ENCODE peak calls at places on chromosomes 6 and 20, in four cellular contexts. O, H, J and W are unnamed samples.
A peak's percentile ranks its signal among the peaks of the same experiment; 100 is the strongest.

GRCh38 chr6:97312241-97312640 is 29.2 kb upstream of the MMS22L start:
- DNase-seq in O (no peak), H (no peak), J (no peak), W (no peak)

GRCh38 chr20:40606660-40607059 is 82.4 kb downstream of the MAFB start:
- DNase-seq in O (no peak), H (no peak), J (no peak), W (no peak)

GRCh38 chr6:77502966-77503365 is 39.7 kb upstream of the HTR1B start:
- DNase-seq in O (no peak), H (no peak), J (no peak), W (no peak)

GRCh38 chr6:14765106-14765505 is 480.8 kb upstream of the JARID2 start:
- DNase-seq in O (no peak), H (no peak), J (no peak), W (no peak)

GRCh38 chr20:51399138-51399890 is 143.2 kb downstream of the NFATC2 start:
- DNase-seq in O (no peak), H (no peak), J (no peak), W (no peak)

GRCh38 chr6:125194980-125195379 is 41.4 kb downstream of the TPD52L1 start:
- DNase-seq in O (no peak), H (no peak), J (no peak), W (no peak)

GRCh38 chr6:147192278-147192911 is 11.8 kb upstream of the STXBP5 start:
- DNase-seq in O (no peak), H (peak; percentile 76), J (no peak), W (no peak)

GRCh38 chr6:122151066-122151465 is 248.4 kb upstream of the HSF2 start:
- DNase-seq in O (no peak), H (no peak), J (no peak), W (no peak)

GRCh38 chr6:13415276-13415675 is 72.1 kb downstream of the GFOD1 start:
- DNase-seq in O (no peak), H (no peak), J (no peak), W (no peak)

GRCh38 chr20:35146299-35146921 is 726 bp downstream of the EDEM2 start:
- DNase-seq in O (peak; percentile 50), H (peak; percentile 56), J (peak; percentile 56), W (no peak)

GRCh38 chr6:7979831-7980230 is 69.2 kb upstream of the TXNDC5 start:
- DNase-seq in O (no peak), H (no peak), J (no peak), W (no peak)

GRCh38 chr6:7691675-7692452 is 34.0 kb upstream of the BMP6 start:
- DNase-seq in O (no peak), H (peak; percentile 78), J (peak; percentile 48), W (peak; percentile 17)

GRCh38 chr20:42380287-42380686 is 762.1 kb upstream of the CHD6 start:
- DNase-seq in O (no peak), H (no peak), J (no peak), W (no peak)

GRCh38 chr6:31945507-31946369 is at the start of gene CFB:
- DNase-seq in O (peak; percentile 44), H (peak; percentile 100), J (no peak), W (no peak)

GRCh38 chr6:19906161-19906560 is 69.0 kb downstream of the ID4 start:
- DNase-seq in O (no peak), H (no peak), J (no peak), W (no peak)

GRCh38 chr20:46458891-46459750 is 52.7 kb upstream of the ELMO2 start:
- DNase-seq in O (peak; percentile 94), H (no peak), J (no peak), W (peak; percentile 96)

GRCh38 chr6:106885659-106886058 is 88.9 kb downstream of the CD24 start:
- DNase-seq in O (no peak), H (no peak), J (peak; percentile 3), W (no peak)

GRCh38 chr6:125088963-125089362 is 64.6 kb upstream of the TPD52L1 start:
- DNase-seq in O (no peak), H (no peak), J (no peak), W (no peak)

GRCh38 chr6:116398366-116399005 is 27.7 kb downstream of the DSE start:
- DNase-seq in O (no peak), H (no peak), J (no peak), W (no peak)

GRCh38 chr6:12096342-12096741 is 84.2 kb downstream of the HIVEP1 start:
- DNase-seq in O (no peak), H (no peak), J (no peak), W (no peak)

GRCh38 chr6:75155586-75155985 is 50.3 kb downstream of the COL12A1 start:
- DNase-seq in O (no peak), H (no peak), J (no peak), W (no peak)

GRCh38 chr20:31684153-31685003 is 38.3 kb downstream of the BCL2L1 start:
- DNase-seq in O (no peak), H (no peak), J (no peak), W (no peak)

GRCh38 chr20:3101737-3102574 is 17.4 kb upstream of the AVP start:
- DNase-seq in O (no peak), H (no peak), J (no peak), W (no peak)

GRCh38 chr6:89281779-89282246 is 33.3 kb downstream of the GABRR2 start:
- DNase-seq in O (peak; percentile 74), H (peak; percentile 44), J (peak; percentile 77), W (peak; percentile 81)

GRCh38 chr20:16241911-16242310 is 331.3 kb downstream of the KIF16B start:
- DNase-seq in O (no peak), H (peak; percentile 72), J (no peak), W (no peak)

GRCh38 chr6:148186916-148187315 is 155.7 kb upstream of the SASH1 start:
- DNase-seq in O (no peak), H (no peak), J (no peak), W (no peak)

GRCh38 chr6:21597706-21598273 is 4.2 kb downstream of the SOX4 start:
- DNase-seq in O (no peak), H (no peak), J (no peak), W (no peak)

GRCh38 chr6:159110013-159110412 is 59.2 kb upstream of the FNDC1 start:
- DNase-seq in O (peak; percentile 63), H (peak; percentile 23), J (peak; percentile 72), W (peak; percentile 73)

GRCh38 chr20:52410182-52410647 is 218.6 kb upstream of the ZFP64 start:
- DNase-seq in O (no peak), H (no peak), J (no peak), W (no peak)

GRCh38 chr20:63520939-63521601 is 505 bp downstream of the PPDPF start:
- DNase-seq in O (peak; percentile 61), H (peak; percentile 40), J (peak; percentile 91), W (no peak)

GRCh38 chr20:63518946-63519764 is 1.4 kb upstream of the PPDPF start:
- DNase-seq in O (no peak), H (no peak), J (no peak), W (no peak)

GRCh38 chr20:63518351-63518861 is 2.2 kb upstream of the PPDPF start:
- DNase-seq in O (no peak), H (no peak), J (no peak), W (no peak)

GRCh38 chr20:63520594-63520938 is at the start of gene PPDPF:
- DNase-seq in O (no peak), H (no peak), J (peak; percentile 97), W (peak; percentile 39)

GRCh38 chr20:63519765-63520593 is 586 bp upstream of the PPDPF start:
- DNase-seq in O (peak; percentile 78), H (no peak), J (peak; percentile 75), W (peak; percentile 86)
- TF ChIP-seq ATF2 in O (no peak), H (no peak), J (no peak), W (no peak)

DNA sequence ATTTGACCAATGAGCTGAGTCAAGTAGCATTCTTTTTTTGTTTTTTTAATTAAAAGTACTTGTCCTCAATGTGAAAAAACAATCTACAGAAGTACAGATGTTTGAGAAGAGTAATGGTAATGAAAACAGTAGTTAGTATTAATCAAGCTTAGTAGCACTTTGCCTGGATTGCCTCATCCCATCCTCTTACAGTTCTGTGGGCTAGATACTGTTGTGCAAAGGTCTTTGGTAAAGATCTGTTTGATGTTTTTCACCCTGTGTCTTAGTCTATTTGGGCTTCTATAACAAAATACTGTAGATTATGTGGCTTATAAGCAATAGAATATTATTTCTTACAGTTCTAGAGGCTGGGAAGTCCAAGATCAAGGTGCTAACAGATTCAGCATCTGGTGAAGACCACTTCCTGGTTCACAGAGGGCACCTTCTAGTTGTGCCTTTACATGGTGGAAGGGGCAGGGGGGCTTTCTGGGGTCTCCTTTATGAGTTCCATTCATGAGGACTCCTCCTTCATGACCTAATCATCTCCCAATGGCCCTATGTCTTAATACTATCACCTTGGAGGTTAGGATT is 84.3 kb downstream of the SHLD1 start:
- DNase-seq in O (no peak), H (no peak), J (no peak), W (no peak)
- TF ChIP-seq JUN in O (no peak), H (no peak), J (no peak), W (no peak)

DNA sequence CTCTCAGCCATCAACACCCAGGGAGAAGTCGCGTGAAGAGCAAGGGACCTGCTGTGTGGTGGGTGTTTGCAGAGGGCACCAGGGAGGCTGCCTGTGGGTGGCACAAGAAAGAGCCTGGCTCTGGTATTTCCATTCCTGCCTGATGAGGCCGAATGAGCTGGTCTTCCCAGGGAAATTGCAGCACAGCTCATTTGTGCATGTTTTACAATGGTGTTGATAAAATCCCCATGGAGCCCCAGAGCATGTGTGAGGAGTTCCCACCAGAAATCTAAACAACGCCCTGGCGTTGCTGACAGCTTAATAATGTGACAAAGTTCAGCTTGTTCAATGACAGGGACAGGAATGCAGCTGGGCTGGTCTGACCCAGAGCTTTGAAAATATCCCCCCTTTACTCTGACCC is 135.5 kb downstream of the CLIC5 start:
- DNase-seq in O (no peak), H (peak; percentile 56), J (no peak), W (no peak)
- TF ChIP-seq ATF2 in O (no peak), H (no peak), J (no peak), W (no peak)

DNA sequence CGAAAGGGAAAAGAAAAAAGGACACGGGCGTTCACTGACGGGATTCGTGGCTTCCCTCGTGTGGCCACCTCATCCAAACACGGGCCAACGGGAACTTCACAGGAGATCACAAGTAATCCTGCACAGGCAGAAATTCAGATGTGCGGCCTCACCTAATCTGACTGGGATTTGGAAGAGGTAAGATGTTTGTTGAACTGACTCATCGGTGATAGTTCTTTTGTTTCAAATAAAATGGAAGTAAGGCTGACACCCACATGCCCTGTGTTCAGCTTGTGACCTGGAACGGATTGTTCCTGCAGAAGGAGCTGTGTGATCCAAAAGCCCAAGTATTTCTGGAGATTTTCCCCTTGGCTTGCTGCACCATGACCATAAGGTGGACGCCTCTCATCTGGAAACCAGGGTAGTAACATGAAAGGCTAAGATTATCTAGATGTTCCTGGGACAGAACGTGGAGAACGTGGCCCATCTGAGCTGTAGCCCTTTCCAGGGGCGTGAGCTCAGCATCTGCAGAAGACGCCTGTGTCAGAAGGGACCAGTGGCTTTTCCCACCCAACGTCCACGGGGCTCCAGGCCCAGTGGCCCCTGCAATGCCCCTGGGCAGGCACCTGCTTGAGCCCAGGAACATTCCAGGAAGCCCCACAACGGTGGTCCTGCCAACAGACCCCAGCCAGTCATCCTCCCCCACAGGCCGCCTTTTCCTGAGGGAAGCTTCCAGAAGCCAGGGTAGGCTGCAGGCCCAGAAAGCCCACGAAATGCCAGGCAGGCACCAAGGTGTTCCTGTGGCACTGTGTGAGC is 39.7 kb downstream of the DLL1 start:
- DNase-seq in O (no peak), H (no peak), J (no peak), W (no peak)
- TF ChIP-seq JUN in O (no peak), H (no peak), J (no peak), W (no peak)